ENCODE peak calls at places on chromosomes 2 and 18, in four cellular contexts. D is spleen, I is GM12878, O is K562. X is an unnamed sample.

GRCh38 chr2:156346731-156347130 is 14.2 kb upstream of the NR4A2 start:
- DNase-seq in I (no peak), O (no peak), D (no peak), X (no peak)

GRCh38 chr2:193556766-193557470 is 1362.2 kb upstream of the TMEFF2 start:
- DNase-seq in O (no peak), D (no peak), I (no peak), X (no peak)

GRCh38 chr2:222055328-222055727 is 243.5 kb downstream of the PAX3 start:
- DNase-seq in D (no peak), I (no peak), O (no peak), X (no peak)

GRCh38 chr18:58993260-58993659 is 128.6 kb downstream of the ZNF532 start:
- DNase-seq in I (no peak), D (no peak), O (no peak), X (no peak)

GRCh38 chr2:221211653-221212052 is 360.5 kb downstream of the EPHA4 start:
- DNase-seq in D (no peak), I (no peak), O (no peak), X (no peak)

GRCh38 chr2:70603066-70603465 is 49.4 kb upstream of the TGFA start:
- DNase-seq in I (no peak), D (no peak), O (no peak), X (no peak)

GRCh38 chr2:101330253-101330921 is 21.9 kb upstream of the RNF149 start:
- DNase-seq in I (no peak), O (no peak), D (peak), X (no peak)

GRCh38 chr18:78793313-78793712 is 186.3 kb upstream of the SALL3 start:
- DNase-seq in I (no peak), D (peak), O (no peak), X (no peak)

GRCh38 chr2:105329197-105329554 is 359 bp downstream of the TGFBRAP1 start:
- DNase-seq in O (no peak), D (no peak), I (no peak), X (no peak)

GRCh38 chr2:1622521-1623200 is 121.7 kb downstream of the PXDN start:
- DNase-seq in O (no peak), D (peak), I (no peak), X (no peak)

GRCh38 chr2:46379213-46380037 is 82.2 kb downstream of the EPAS1 start:
- DNase-seq in O (no peak), D (no peak), I (no peak), X (no peak)

GRCh38 chr18:28588884-28589549 is 412.1 kb upstream of the CDH2 start:
- DNase-seq in O (no peak), D (no peak), I (no peak), X (no peak)

GRCh38 chr18:45379903-45380302 is 235.4 kb upstream of the SLC14A2 start:
- DNase-seq in I (peak), O (no peak), D (no peak), X (no peak)

GRCh38 chr18:32549248-32549842 is 78.7 kb upstream of the GAREM1 start:
- DNase-seq in D (no peak), I (no peak), O (peak), X (peak)

GRCh38 chr2:127067620-127068350 is 39.2 kb downstream of the BIN1 start:
- DNase-seq in O (peak), D (peak), I (no peak), X (peak)

GRCh38 chr2:7539760-7540159 is 622.5 kb downstream of the RNF144A start:
- DNase-seq in I (no peak), O (no peak), D (no peak), X (no peak)

GRCh38 chr2:224260605-224261004 is 141.3 kb downstream of the FAM124B start:
- DNase-seq in D (no peak), I (no peak), O (no peak), X (no peak)

GRCh38 chr2:47072018-47072691 is 83.0 kb downstream of the STPG4 start:
- DNase-seq in D (peak), I (no peak), O (no peak), X (no peak)

GRCh38 chr18:26549486-26550435 is 1.4 kb upstream of the KCTD1 start:
- DNase-seq in O (no peak), I (no peak), D (peak), X (peak)

GRCh38 chr2:188628989-188629889 is 337.6 kb downstream of the GULP1 start:
- DNase-seq in O (no peak), D (no peak), I (no peak), X (no peak)

GRCh38 chr18:36809590-36810381 is 19.0 kb downstream of the TPGS2 start:
- DNase-seq in O (peak), D (no peak), I (peak), X (peak)

GRCh38 chr2:36549063-36549662 is 48.8 kb downstream of the FEZ2 start:
- DNase-seq in D (no peak), O (no peak), I (no peak), X (no peak)

GRCh38 chr2:99623035-99623434 is 133.2 kb upstream of the REV1 start:
- DNase-seq in O (no peak), I (no peak), D (no peak), X (no peak)

GRCh38 chr2:1591461-1591770 is 152.9 kb downstream of the PXDN start:
- DNase-seq in D (no peak), O (no peak), I (no peak), X (no peak)

GRCh38 chr18:68316636-68317035 is 398.3 kb downstream of the TMX3 start:
- DNase-seq in O (no peak), I (no peak), D (no peak), X (no peak)

GRCh38 chr2:65351234-65351947 is 81.0 kb downstream of the SPRED2 start:
- DNase-seq in I (no peak), D (no peak), O (peak), X (no peak)

GRCh38 chr18:21853972-21854563 is 113.5 kb downstream of the MIB1 start:
- DNase-seq in O (no peak), D (no peak), I (no peak), X (no peak)

GRCh38 chr2:46153996-46154753 is 143.0 kb upstream of the EPAS1 start:
- DNase-seq in D (no peak), O (no peak), I (no peak), X (no peak)

GRCh38 chr2:162156149-162156548 is 4.1 kb upstream of the GCG start:
- DNase-seq in I (no peak), O (no peak), D (no peak), X (no peak)

GRCh38 chr2:100957971-100958653 is 44.0 kb upstream of the RPL31 start:
- DNase-seq in D (peak), O (no peak), I (no peak), X (no peak)

GRCh38 chr2:120237491-120237902 is 14.3 kb upstream of the TMEM185B start:
- DNase-seq in D (peak), O (peak), I (no peak), X (no peak)

GRCh38 chr2:181281206-181281832 is 175.9 kb upstream of the ITGA4 start:
- DNase-seq in O (no peak), I (no peak), D (no peak), X (no peak)

GRCh38 chr2:238979636-238980035 is 131.8 kb downstream of the TWIST2 start:
- DNase-seq in O (no peak), D (no peak), I (no peak), X (no peak)

GRCh38 chr18:75247601-75248421 is 37.2 kb downstream of the TSHZ1 start:
- DNase-seq in D (no peak), O (no peak), I (no peak), X (no peak)

GRCh38 chr2:145930318-145930717 is 1410.4 kb upstream of the ZEB2 start:
- DNase-seq in D (no peak), I (no peak), O (no peak), X (no peak)

GRCh38 chr2:62205554-62205953 is 9.6 kb downstream of the B3GNT2 start:
- DNase-seq in O (no peak), D (no peak), I (no peak), X (no peak)

DNA sequence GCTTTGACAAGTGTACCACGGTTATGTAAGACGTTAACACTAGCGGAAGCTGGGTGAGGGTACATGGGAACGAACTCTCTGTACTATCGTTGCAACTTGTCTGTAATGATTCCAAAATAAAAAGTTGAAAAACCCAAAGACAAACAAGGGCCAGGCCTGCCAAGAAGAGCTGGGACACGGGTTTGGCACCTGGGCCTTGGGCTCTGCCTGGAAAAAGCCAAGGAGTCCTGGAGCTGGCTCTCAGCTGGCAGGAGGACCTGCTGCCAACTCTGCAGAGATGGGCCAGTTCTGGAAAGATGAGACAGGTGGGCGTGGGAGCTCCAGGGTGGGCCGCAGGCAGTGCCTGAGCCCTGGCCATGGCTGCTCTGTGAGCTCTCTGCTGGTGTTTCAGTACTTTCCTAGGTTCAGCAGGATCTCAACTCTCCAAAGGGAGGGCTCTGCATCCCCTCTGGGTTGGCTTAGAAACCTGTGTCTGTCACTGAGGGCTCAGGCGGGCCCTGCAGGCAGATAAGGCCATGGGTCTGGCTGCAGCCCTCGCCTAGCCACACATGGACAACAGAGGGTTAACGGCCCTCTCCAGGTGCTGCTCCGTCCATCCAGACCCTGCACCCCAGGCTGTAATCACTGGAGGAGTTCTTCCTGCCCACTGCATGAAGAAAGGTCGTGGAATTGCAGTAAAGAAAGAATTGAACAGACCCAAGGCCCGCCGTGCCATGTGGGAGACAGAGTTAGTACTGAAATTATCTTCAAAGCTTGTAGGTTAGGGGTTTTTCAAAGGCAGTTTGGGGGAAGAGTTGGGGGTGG is 89.9 kb downstream of the RHOB start:
- DNase-seq in D (peak), I (no peak), O (no peak), X (no peak)
- TF ChIP-seq POLR2AphosphoS5 in D (no peak), I (no peak), O (no peak), X (no peak)

GRCh38 chr2:13006829-13007715 is 290.3 kb downstream of the TRIB2 start:
- DNase-seq in D (no peak), I (no peak), O (peak), X (peak)
- TF ChIP-seq POLR2A in D (no peak), I (no peak), O (no peak), X (no peak)

DNA sequence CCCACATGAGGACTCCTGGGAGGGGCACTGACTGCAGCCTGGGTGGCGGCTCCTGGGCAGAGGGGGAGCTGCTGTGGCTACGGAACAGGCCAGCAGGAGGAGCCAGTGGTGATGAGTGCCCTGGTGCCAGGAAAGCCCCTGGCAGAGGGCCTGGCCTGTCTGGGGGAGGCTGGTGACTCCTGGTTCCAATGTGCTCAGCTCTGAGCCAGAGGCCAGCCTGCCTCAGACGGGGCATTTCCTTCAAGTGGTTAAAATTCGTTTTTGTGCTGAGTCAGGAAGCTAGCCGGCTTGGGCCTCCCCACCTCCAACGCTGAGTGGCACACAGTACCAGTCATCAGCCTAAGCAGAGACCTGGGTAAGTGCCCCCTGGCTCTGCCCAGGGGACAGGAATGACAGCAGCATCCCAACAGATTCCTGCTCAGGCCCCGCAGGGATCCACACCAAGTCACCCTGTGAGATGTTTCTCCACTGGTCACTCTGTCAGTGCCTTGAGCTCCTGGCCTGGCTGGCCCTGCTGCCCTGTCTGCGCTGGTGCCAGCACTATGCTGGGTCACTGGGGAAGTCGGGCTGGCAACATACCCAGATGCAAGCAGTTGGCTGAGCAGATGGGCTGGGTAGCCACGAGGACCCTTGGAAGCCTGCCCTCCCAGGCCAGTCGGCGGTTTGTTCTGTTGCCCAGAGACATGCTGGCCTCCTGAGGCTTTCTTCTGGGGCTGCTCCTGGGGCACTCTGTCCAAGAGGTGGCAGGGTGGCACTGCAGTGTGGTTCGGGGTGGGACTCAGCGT is 7.1 kb upstream of the KLF11 start:
- DNase-seq in D (no peak), O (no peak), I (no peak), X (no peak)
- TF ChIP-seq POLR2AphosphoS5 in D (peak), O (no peak), I (no peak), X (no peak)

DNA sequence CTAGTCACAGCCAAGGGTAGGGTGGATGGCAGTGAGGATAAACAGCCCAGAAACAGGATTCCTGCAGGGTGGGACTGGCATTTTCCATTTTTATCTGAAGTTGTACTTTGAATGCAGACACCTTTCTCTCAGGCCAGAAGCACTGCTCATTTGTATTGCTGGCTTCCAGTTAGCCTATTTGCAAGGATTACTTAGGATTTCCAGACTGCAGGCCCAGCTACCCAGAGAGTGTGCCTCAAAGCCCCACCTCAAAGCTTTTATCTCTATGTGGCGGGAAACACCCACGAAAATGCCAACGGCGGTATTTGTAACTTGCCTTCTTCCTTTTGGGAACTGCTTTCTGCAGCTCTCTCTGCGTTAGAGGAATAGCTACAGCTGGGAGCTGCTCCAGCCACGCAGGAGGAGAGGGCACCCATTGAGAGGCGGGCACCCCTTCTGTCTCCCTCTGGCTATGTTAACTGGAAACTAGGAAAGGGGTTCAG is 144.8 kb downstream of the TGIF1 start:
- DNase-seq in O (no peak), I (no peak), D (no peak), X (no peak)
- TF ChIP-seq POLR2A in O (no peak), I (no peak), D (no peak), X (no peak)

GRCh38 chr2:172088245-172089004 is 3.1 kb downstream of the DLX1 start:
- DNase-seq in I (no peak), D (no peak), O (no peak), X (no peak)
- TF ChIP-seq POLR2AphosphoS5 in I (no peak), D (no peak), O (no peak), X (no peak)

GRCh38 chr2:31277621-31278020 is 43.7 kb downstream of the EHD3 start:
- DNase-seq in O (no peak), D (no peak), I (no peak), X (no peak)

GRCh38 chr2:31274700-31275075 is 40.7 kb downstream of the EHD3 start:
- DNase-seq in I (no peak), O (no peak), D (no peak), X (no peak)

GRCh38 chr2:31271851-31272267 is 37.9 kb downstream of the EHD3 start:
- DNase-seq in I (no peak), O (no peak), D (no peak), X (no peak)

GRCh38 chr2:31270871-31271270 is 36.9 kb downstream of the EHD3 start:
- DNase-seq in D (no peak), I (no peak), O (no peak), X (no peak)

GRCh38 chr2:31275976-31276375 is 42.0 kb downstream of the EHD3 start:
- DNase-seq in I (no peak), O (no peak), D (no peak), X (no peak)
- TF ChIP-seq POLR2A in I (no peak), O (no peak), D (no peak), X (no peak)

GRCh38 chr2:152334701-152335015 is 316 bp upstream of the FMNL2 start:
- DNase-seq in I (no peak), D (no peak), O (no peak), X (no peak)

GRCh38 chr2:152336854-152337510 is 2.0 kb downstream of the FMNL2 start:
- DNase-seq in I (no peak), D (no peak), O (no peak), X (no peak)

GRCh38 chr2:152336103-152336853 is 1.3 kb downstream of the FMNL2 start:
- DNase-seq in O (no peak), D (peak), I (no peak), X (peak)

GRCh38 chr2:152335851-152336102 is 803 bp downstream of the FMNL2 start:
- DNase-seq in I (no peak), D (peak), O (no peak), X (peak)

GRCh38 chr2:152335016-152335850 is at the start of gene FMNL2:
- DNase-seq in O (peak), I (peak), D (peak), X (peak)
- TF ChIP-seq POLR2AphosphoS5 in O (no peak), I (peak), D (peak), X (no peak)

GRCh38 chr2:190534310-190535118 is at the start of gene NEMP2:
- DNase-seq in O (peak), D (peak), I (no peak), X (peak)
- TF ChIP-seq POLR2A in O (peak), D (no peak), I (peak), X (peak)

GRCh38 chr2:171260471-171261424 is 100.1 kb upstream of the TLK1 start:
- DNase-seq in O (no peak), I (peak), D (no peak), X (no peak)
- TF ChIP-seq POLR2AphosphoS5 in O (no peak), I (no peak), D (no peak), X (no peak)